ENCODE peak calls at places on chromosomes 12 and 14, in four cellular contexts. C is thoracic aorta, V is upper lobe of right lung, T is PC-9. X is an unnamed sample.

GRCh38 chr12:56905852-56906251 is 28.4 kb downstream of the SDR9C7 start:
- DNase-seq in C (no peak), V (no peak), T (no peak), X (no peak)

GRCh38 chr12:125183187-125184067 is 118.2 kb downstream of the AACS start:
- DNase-seq in C (no peak), V (peak; percentile 86), T (peak; percentile 74), X (peak; percentile 79)

GRCh38 chr12:132100306-132101065 is 43.6 kb downstream of the DDX51 start:
- DNase-seq in C (no peak), V (no peak), T (no peak), X (no peak)

GRCh38 chr14:38199768-38200167 is 7.9 kb upstream of the SSTR1 start:
- DNase-seq in C (no peak), V (no peak), T (no peak), X (no peak)

GRCh38 chr12:78155546-78155945 is 324.9 kb downstream of the NAV3 start:
- DNase-seq in C (no peak), V (no peak), T (no peak), X (no peak)

GRCh38 chr14:76309572-76310551 is 66.1 kb upstream of the ESRRB start:
- DNase-seq in C (no peak), V (no peak), T (no peak), X (peak; percentile 3)

GRCh38 chr12:44876554-44877275 is 600 bp upstream of the NELL2 start:
- DNase-seq in C (no peak), V (peak; percentile 65), T (no peak), X (peak; percentile 54)

GRCh38 chr14:68692916-68693771 is 99.7 kb downstream of the ZFP36L1 start:
- DNase-seq in C (no peak), V (peak; percentile 37), T (no peak), X (no peak)

GRCh38 chr12:95218164-95218851 is 701 bp downstream of the VEZT start:
- DNase-seq in C (no peak), V (no peak), T (no peak), X (no peak)

GRCh38 chr14:49931523-49931922 is 38.6 kb downstream of the ARF6 start:
- DNase-seq in C (no peak), V (no peak), T (no peak), X (no peak)

GRCh38 chr14:57526942-57527341 is 33.3 kb upstream of the CCDC198 start:
- DNase-seq in C (no peak), V (no peak), T (no peak), X (no peak)

GRCh38 chr12:132065203-132065602 is 78.9 kb downstream of the DDX51 start:
- DNase-seq in C (no peak), V (no peak), T (no peak), X (no peak)

GRCh38 chr12:14281539-14281938 is 83.9 kb upstream of the ATF7IP start:
- DNase-seq in C (no peak), V (no peak), T (no peak), X (no peak)

GRCh38 chr12:93002278-93003054 is 73.4 kb upstream of the EEA1 start:
- DNase-seq in C (no peak), V (no peak), T (no peak), X (no peak)

GRCh38 chr14:75252254-75252837 is 26.3 kb upstream of the FOS start:
- DNase-seq in C (no peak), V (peak; percentile 55), T (peak; percentile 83), X (no peak)

GRCh38 chr12:97711392-97711791 is 248.8 kb downstream of the RMST start:
- DNase-seq in C (no peak), V (no peak), T (no peak), X (no peak)
- TF ChIP-seq CTCF in C (no peak), V (no peak), T (no peak), X (no peak)

DNA sequence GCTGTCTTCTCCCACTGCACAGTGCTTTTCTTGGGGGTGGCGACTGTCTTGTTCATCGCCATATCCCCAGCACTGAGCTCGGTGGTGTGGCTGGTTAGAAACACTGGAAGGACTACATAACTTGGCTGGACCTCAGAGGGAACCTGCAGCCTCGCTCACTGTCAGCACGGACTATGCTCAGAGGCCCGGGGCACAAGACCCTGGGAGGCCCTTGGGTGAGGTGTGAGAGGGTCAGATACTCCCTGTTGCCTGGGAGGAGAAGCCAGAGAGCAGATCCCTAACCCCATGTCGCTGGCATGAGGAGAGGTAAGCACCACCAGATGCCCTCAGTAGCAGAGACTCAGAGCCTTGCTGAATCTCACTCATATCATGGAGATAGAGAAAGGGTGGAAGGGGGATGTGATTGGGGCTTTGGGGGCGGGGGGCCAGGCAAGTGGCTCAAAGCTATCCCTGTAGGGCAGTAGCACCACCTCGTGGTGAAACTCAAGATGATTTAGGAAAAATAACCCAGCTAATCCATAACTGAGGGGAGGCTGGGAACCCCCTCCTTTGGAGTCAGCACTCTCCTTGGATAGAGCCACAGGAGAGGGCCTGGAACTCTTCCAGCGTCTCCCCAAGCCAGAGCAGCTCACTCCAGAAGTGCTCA is 18.7 kb upstream of the HDAC7 start:
- DNase-seq in C (no peak), V (peak; percentile 51), T (peak; percentile 29), X (no peak)
- TF ChIP-seq CTCF in C (peak; percentile 58), V (peak; percentile 52), T (peak; percentile 68), X (peak; percentile 54)

GRCh38 chr14:55440385-55440784 is at the start of gene TBPL2:
- DNase-seq in C (no peak), V (no peak), T (no peak), X (no peak)
- TF ChIP-seq CTCF in C (no peak), V (no peak), T (no peak), X (peak; percentile 36)

GRCh38 chr12:115636546-115636945 is 640.9 kb downstream of the MED13L start:
- DNase-seq in C (no peak), V (no peak), T (no peak), X (no peak)

GRCh38 chr12:115630133-115630532 is 647.4 kb downstream of the MED13L start:
- DNase-seq in C (no peak), V (no peak), T (no peak), X (no peak)

GRCh38 chr12:115632323-115632722 is 645.2 kb downstream of the MED13L start:
- DNase-seq in C (no peak), V (no peak), T (no peak), X (no peak)
- TF ChIP-seq CTCF in C (no peak), V (peak; percentile 13), T (peak; percentile 43), X (peak; percentile 47)

GRCh38 chr12:25825494-25825893 is 133.0 kb upstream of the RASSF8 start:
- DNase-seq in C (no peak), V (no peak), T (no peak), X (no peak)
- TF ChIP-seq CTCF in C (no peak), V (no peak), T (no peak), X (no peak)

GRCh38 chr14:106129274-106129673 is 602.9 kb downstream of the TMEM121 start:
- DNase-seq in C (no peak), V (no peak), T (no peak), X (no peak)
- TF ChIP-seq CTCF in C (no peak), V (peak; percentile 12), T (no peak), X (no peak)

DNA sequence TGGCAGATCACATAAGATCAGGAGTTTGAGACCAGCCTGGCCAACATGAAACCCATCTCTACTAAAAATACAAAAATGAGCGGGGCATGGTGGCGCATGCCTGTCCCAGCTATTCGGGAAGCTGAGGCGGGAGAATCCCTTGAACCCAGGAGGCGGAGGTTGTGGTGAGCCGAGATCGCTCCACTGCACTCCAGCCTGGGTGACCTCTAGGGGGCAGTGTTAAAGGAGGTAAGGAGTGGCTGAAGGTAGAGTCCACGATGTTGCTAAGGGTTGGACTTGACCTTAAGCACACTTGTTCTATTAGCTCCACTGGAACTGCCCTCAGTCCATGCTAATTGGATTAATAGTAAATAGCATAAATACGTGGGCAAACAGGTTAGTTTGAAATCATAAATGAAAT is 62.4 kb upstream of the PSMC1 start:
- DNase-seq in C (no peak), V (no peak), T (no peak), X (no peak)
- TF ChIP-seq CTCF in C (no peak), V (peak; percentile 39), T (peak; percentile 38), X (peak; percentile 38)

GRCh38 chr12:112418596-112419268 is at the start of gene PTPN11:
- DNase-seq in C (peak; percentile 47), V (peak; percentile 95), T (peak; percentile 88), X (peak; percentile 82)
- TF ChIP-seq CTCF in C (no peak), V (peak; percentile 35), T (peak; percentile 56), X (peak; percentile 79)

GRCh38 chr14:64294672-64295413 is 672 bp upstream of the ESR2 start:
- DNase-seq in C (no peak), V (peak; percentile 93), T (peak; percentile 84), X (peak; percentile 61)
- TF ChIP-seq CTCF in C (peak; percentile 64), V (peak; percentile 83), T (peak; percentile 97), X (peak; percentile 82)

GRCh38 chr12:104825408-104825807 is 132.7 kb downstream of the SLC41A2 start:
- DNase-seq in C (no peak), V (no peak), T (no peak), X (no peak)
- TF ChIP-seq CTCF in C (no peak), V (no peak), T (peak; percentile 28), X (peak; percentile 18)